ENCODE peak calls at places on chromosomes 3 and 15, in six cellular contexts. One of them, this sample, is unnamed.

GRCh38 chr3:73768594-73769308 is 144.0 kb upstream of the PDZRN3 start:
- DNase-seq in activated T-cell treated with anti-CD3 and anti-CD28 coated beads, Interleukin-2, amount 50 U/mL, for 72 hours: no peak
- DNase-seq in HT1080: no peak
- DNase-seq in heart right ventricle: no peak
- DNase-seq in left cardiac atrium: no peak
- DNase-seq in DMS79 treated with DMSO at 0.1 percent for 48 hours: no peak
- DNase-seq in this sample: no peak

GRCh38 chr3:98540346-98540745 is 8.6 kb downstream of the GPR15 start:
- DNase-seq in heart right ventricle: no peak
- DNase-seq in HT1080: no peak
- DNase-seq in left cardiac atrium: no peak
- DNase-seq in DMS79 treated with DMSO at 0.1 percent for 48 hours: no peak
- DNase-seq in activated T-cell treated with anti-CD3 and anti-CD28 coated beads, Interleukin-2, amount 50 U/mL, for 72 hours: peak
- DNase-seq in this sample: no peak

GRCh38 chr3:12371525-12372140 is 82.8 kb downstream of the PPARG start:
- DNase-seq in heart right ventricle: peak
- DNase-seq in left cardiac atrium: peak
- DNase-seq in HT1080: no peak
- DNase-seq in activated T-cell treated with anti-CD3 and anti-CD28 coated beads, Interleukin-2, amount 50 U/mL, for 72 hours: no peak
- DNase-seq in DMS79 treated with DMSO at 0.1 percent for 48 hours: no peak
- DNase-seq in this sample: no peak

GRCh38 chr3:19046440-19046839 is 101.9 kb upstream of the KCNH8 start:
- DNase-seq in DMS79 treated with DMSO at 0.1 percent for 48 hours: no peak
- DNase-seq in heart right ventricle: no peak
- DNase-seq in activated T-cell treated with anti-CD3 and anti-CD28 coated beads, Interleukin-2, amount 50 U/mL, for 72 hours: no peak
- DNase-seq in left cardiac atrium: no peak
- DNase-seq in HT1080: no peak
- DNase-seq in this sample: no peak

GRCh38 chr15:57224664-57225063 is 151.6 kb upstream of the CGNL1 start:
- DNase-seq in activated T-cell treated with anti-CD3 and anti-CD28 coated beads, Interleukin-2, amount 50 U/mL, for 72 hours: no peak
- DNase-seq in left cardiac atrium: no peak
- DNase-seq in heart right ventricle: no peak
- DNase-seq in DMS79 treated with DMSO at 0.1 percent for 48 hours: no peak
- DNase-seq in HT1080: peak
- DNase-seq in this sample: no peak

GRCh38 chr3:192336286-192336685 is 391.1 kb downstream of the FGF12 start:
- DNase-seq in activated T-cell treated with anti-CD3 and anti-CD28 coated beads, Interleukin-2, amount 50 U/mL, for 72 hours: no peak
- DNase-seq in HT1080: no peak
- DNase-seq in heart right ventricle: no peak
- DNase-seq in left cardiac atrium: no peak
- DNase-seq in DMS79 treated with DMSO at 0.1 percent for 48 hours: no peak
- DNase-seq in this sample: no peak

GRCh38 chr3:13346481-13347389 is 73.4 kb downstream of the NUP210 start:
- DNase-seq in heart right ventricle: peak
- DNase-seq in HT1080: peak
- DNase-seq in activated T-cell treated with anti-CD3 and anti-CD28 coated beads, Interleukin-2, amount 50 U/mL, for 72 hours: peak
- DNase-seq in DMS79 treated with DMSO at 0.1 percent for 48 hours: peak
- DNase-seq in left cardiac atrium: peak
- DNase-seq in this sample: no peak

GRCh38 chr3:139654637-139655365 is 23.0 kb downstream of the NMNAT3 start:
- DNase-seq in heart right ventricle: no peak
- DNase-seq in left cardiac atrium: no peak
- DNase-seq in DMS79 treated with DMSO at 0.1 percent for 48 hours: peak
- DNase-seq in HT1080: no peak
- DNase-seq in activated T-cell treated with anti-CD3 and anti-CD28 coated beads, Interleukin-2, amount 50 U/mL, for 72 hours: no peak
- DNase-seq in this sample: no peak

GRCh38 chr3:174125267-174125844 is 727.8 kb downstream of the NLGN1 start:
- DNase-seq in DMS79 treated with DMSO at 0.1 percent for 48 hours: no peak
- DNase-seq in HT1080: peak
- DNase-seq in activated T-cell treated with anti-CD3 and anti-CD28 coated beads, Interleukin-2, amount 50 U/mL, for 72 hours: no peak
- DNase-seq in heart right ventricle: peak
- DNase-seq in left cardiac atrium: no peak
- DNase-seq in this sample: no peak

GRCh38 chr3:4841783-4842440 is 137.3 kb upstream of the BHLHE40 start:
- DNase-seq in heart right ventricle: no peak
- DNase-seq in left cardiac atrium: no peak
- DNase-seq in DMS79 treated with DMSO at 0.1 percent for 48 hours: no peak
- DNase-seq in activated T-cell treated with anti-CD3 and anti-CD28 coated beads, Interleukin-2, amount 50 U/mL, for 72 hours: no peak
- DNase-seq in HT1080: no peak
- DNase-seq in this sample: no peak

GRCh38 chr3:47407896-47408838 is 27.3 kb downstream of the PTPN23 start:
- DNase-seq in HT1080: no peak
- DNase-seq in DMS79 treated with DMSO at 0.1 percent for 48 hours: no peak
- DNase-seq in left cardiac atrium: no peak
- DNase-seq in activated T-cell treated with anti-CD3 and anti-CD28 coated beads, Interleukin-2, amount 50 U/mL, for 72 hours: no peak
- DNase-seq in heart right ventricle: no peak
- DNase-seq in this sample: no peak

GRCh38 chr3:115513411-115513800 is 109.9 kb upstream of the GAP43 start:
- DNase-seq in heart right ventricle: no peak
- DNase-seq in HT1080: no peak
- DNase-seq in left cardiac atrium: no peak
- DNase-seq in DMS79 treated with DMSO at 0.1 percent for 48 hours: no peak
- DNase-seq in activated T-cell treated with anti-CD3 and anti-CD28 coated beads, Interleukin-2, amount 50 U/mL, for 72 hours: no peak
- DNase-seq in this sample: no peak

GRCh38 chr15:31489801-31490646 is 163.4 kb downstream of the KLF13 start:
- DNase-seq in HT1080: peak
- DNase-seq in DMS79 treated with DMSO at 0.1 percent for 48 hours: peak
- DNase-seq in heart right ventricle: peak
- DNase-seq in activated T-cell treated with anti-CD3 and anti-CD28 coated beads, Interleukin-2, amount 50 U/mL, for 72 hours: peak
- DNase-seq in left cardiac atrium: no peak
- DNase-seq in this sample: peak

GRCh38 chr15:66830358-66830757 is 128.3 kb downstream of the SMAD6 start:
- DNase-seq in DMS79 treated with DMSO at 0.1 percent for 48 hours: no peak
- DNase-seq in heart right ventricle: peak
- DNase-seq in HT1080: peak
- DNase-seq in left cardiac atrium: peak
- DNase-seq in activated T-cell treated with anti-CD3 and anti-CD28 coated beads, Interleukin-2, amount 50 U/mL, for 72 hours: no peak
- DNase-seq in this sample: no peak

GRCh38 chr3:150069158-150069536 is 98.5 kb upstream of the PFN2 start:
- DNase-seq in DMS79 treated with DMSO at 0.1 percent for 48 hours: no peak
- DNase-seq in left cardiac atrium: no peak
- DNase-seq in heart right ventricle: no peak
- DNase-seq in activated T-cell treated with anti-CD3 and anti-CD28 coated beads, Interleukin-2, amount 50 U/mL, for 72 hours: no peak
- DNase-seq in HT1080: no peak
- DNase-seq in this sample: no peak